ENCODE peak calls at places on chromosomes 5 and 9, in seven cellular contexts. C, Z, R, E, H, U and X are unnamed samples.

GRCh38 chr5:170393235-170393634 is 4.1 kb upstream of the KCNMB1 start:
- DNase-seq in C (no peak), Z (no peak), R (no peak), E (no peak), H (peak), U (no peak), X (no peak)

GRCh38 chr5:113218200-113218599 is 216.6 kb downstream of the TSSK1B start:
- DNase-seq in C (no peak), Z (no peak), R (peak), E (no peak), H (no peak), U (no peak), X (peak)

GRCh38 chr5:179376701-179377420 is 31.6 kb upstream of the ADAMTS2 start:
- DNase-seq in C (no peak), Z (no peak), R (no peak), E (no peak), H (no peak), U (no peak), X (peak)

GRCh38 chr5:142866563-142867275 is 96.5 kb downstream of the ARHGAP26 start:
- DNase-seq in C (peak), Z (no peak), R (peak), E (peak), H (no peak), U (peak), X (peak)

GRCh38 chr5:57094753-57095683 is 78.8 kb upstream of the GPBP1 start:
- DNase-seq in C (no peak), Z (no peak), R (no peak), E (no peak), H (no peak), U (no peak), X (no peak)

GRCh38 chr9:137027369-137028012 is 546 bp downstream of the ABCA2 start:
- DNase-seq in C (no peak), Z (no peak), R (no peak), E (no peak), H (no peak), U (no peak), X (peak)

GRCh38 chr5:84487963-84488362 is 103.3 kb upstream of the EDIL3 start:
- DNase-seq in C (no peak), Z (no peak), R (peak), E (no peak), H (no peak), U (no peak), X (no peak)

GRCh38 chr9:87323933-87324332 is 173.7 kb upstream of the DAPK1 start:
- DNase-seq in C (no peak), Z (no peak), R (no peak), E (no peak), H (no peak), U (no peak), X (no peak)

GRCh38 chr9:125844611-125845010 is 97.4 kb downstream of the PBX3 start:
- DNase-seq in C (no peak), Z (no peak), R (no peak), E (no peak), H (no peak), U (no peak), X (no peak)

GRCh38 chr5:146891511-146891910 is 13.0 kb upstream of the PPP2R2B start:
- DNase-seq in C (no peak), Z (no peak), R (no peak), E (no peak), H (no peak), U (no peak), X (no peak)

GRCh38 chr9:122561446-122561845 is 8.5 kb downstream of the OR1N2 start:
- DNase-seq in C (no peak), Z (no peak), R (no peak), E (no peak), H (no peak), U (no peak), X (no peak)

GRCh38 chr9:110069326-110070248 is 138.4 kb downstream of the C9orf152 start:
- DNase-seq in C (no peak), Z (no peak), R (peak), E (no peak), H (no peak), U (peak), X (no peak)